ENCODE peak calls at places on chromosomes 4 and X, in seven cellular contexts. One of them, this sample, is unnamed.

GRCh38 chr4:3303840-3304715 is 11.3 kb downstream of the RGS12 start:
- DNase-seq in SK-N-SH: peak
- DNase-seq in K562: no peak
- DNase-seq in GM12878: no peak
- DNase-seq in HepG2: no peak
- DNase-seq in GM12891: no peak
- DNase-seq in H1: no peak
- DNase-seq in this sample: no peak

GRCh38 chrX:10797493-10797892 is 177.1 kb upstream of the MID1 start:
- DNase-seq in SK-N-SH: no peak
- DNase-seq in K562: no peak
- DNase-seq in GM12878: no peak
- DNase-seq in HepG2: no peak
- DNase-seq in GM12891: no peak
- DNase-seq in H1: no peak
- DNase-seq in this sample: no peak

GRCh38 chr4:163866728-163867313 is 372.3 kb downstream of the TMA16 start:
- DNase-seq in SK-N-SH: no peak
- DNase-seq in K562: peak
- DNase-seq in GM12878: no peak
- DNase-seq in HepG2: no peak
- DNase-seq in GM12891: no peak
- DNase-seq in H1: no peak
- DNase-seq in this sample: no peak

GRCh38 chrX:97705936-97706335 is 822.2 kb downstream of the RPA4 start:
- DNase-seq in SK-N-SH: no peak
- DNase-seq in K562: no peak
- DNase-seq in GM12878: no peak
- DNase-seq in HepG2: no peak
- DNase-seq in GM12891: no peak
- DNase-seq in H1: no peak
- DNase-seq in this sample: no peak

GRCh38 chr4:128031756-128032384 is 29.2 kb upstream of the LARP1B start:
- DNase-seq in SK-N-SH: no peak
- DNase-seq in K562: no peak
- DNase-seq in GM12878: no peak
- DNase-seq in HepG2: peak
- DNase-seq in GM12891: no peak
- DNase-seq in H1: no peak
- DNase-seq in this sample: no peak

GRCh38 chrX:31546130-31546529 is 474.3 kb upstream of the FTHL17 start:
- DNase-seq in SK-N-SH: no peak
- DNase-seq in K562: peak
- DNase-seq in GM12878: no peak
- DNase-seq in HepG2: no peak
- DNase-seq in GM12891: no peak
- DNase-seq in H1: no peak
- DNase-seq in this sample: no peak

GRCh38 chr4:1509366-1509765 is 103.1 kb upstream of the NKX1-1 start:
- DNase-seq in SK-N-SH: no peak
- DNase-seq in K562: no peak
- DNase-seq in GM12878: no peak
- DNase-seq in HepG2: no peak
- DNase-seq in GM12891: no peak
- DNase-seq in H1: no peak
- DNase-seq in this sample: no peak

GRCh38 chr4:7254736-7255487 is 62.6 kb downstream of the SORCS2 start:
- DNase-seq in SK-N-SH: no peak
- DNase-seq in K562: no peak
- DNase-seq in GM12878: peak
- DNase-seq in HepG2: no peak
- DNase-seq in GM12891: peak
- DNase-seq in H1: no peak
- DNase-seq in this sample: no peak

GRCh38 chrX:123159403-123159802 is 24.7 kb upstream of the GRIA3 start:
- DNase-seq in SK-N-SH: no peak
- DNase-seq in K562: peak
- DNase-seq in GM12878: no peak
- DNase-seq in HepG2: no peak
- DNase-seq in GM12891: no peak
- DNase-seq in H1: no peak
- DNase-seq in this sample: no peak

GRCh38 chr4:24624381-24624780 is 40.0 kb upstream of the DHX15 start:
- DNase-seq in SK-N-SH: no peak
- DNase-seq in K562: no peak
- DNase-seq in GM12878: no peak
- DNase-seq in HepG2: no peak
- DNase-seq in GM12891: no peak
- DNase-seq in H1: no peak
- DNase-seq in this sample: no peak

GRCh38 chr4:6180841-6181631 is 19.3 kb downstream of the JAKMIP1 start:
- DNase-seq in SK-N-SH: no peak
- DNase-seq in K562: no peak
- DNase-seq in GM12878: peak
- DNase-seq in HepG2: no peak
- DNase-seq in GM12891: no peak
- DNase-seq in H1: no peak
- DNase-seq in this sample: no peak

GRCh38 chr4:77538144-77538543 is 67.5 kb upstream of the CXCL13 start:
- DNase-seq in SK-N-SH: no peak
- DNase-seq in K562: no peak
- DNase-seq in GM12878: no peak
- DNase-seq in HepG2: no peak
- DNase-seq in GM12891: no peak
- DNase-seq in H1: no peak
- DNase-seq in this sample: no peak

GRCh38 chrX:13092455-13092941 is 48.1 kb upstream of the FAM9C start:
- DNase-seq in SK-N-SH: no peak
- DNase-seq in K562: no peak
- DNase-seq in GM12878: peak
- DNase-seq in HepG2: no peak
- DNase-seq in GM12891: no peak
- DNase-seq in H1: no peak
- DNase-seq in this sample: no peak

GRCh38 chrX:109859673-109860072 is 126.6 kb upstream of the ACSL4 start:
- DNase-seq in SK-N-SH: no peak
- DNase-seq in K562: peak
- DNase-seq in GM12878: no peak
- DNase-seq in HepG2: no peak
- DNase-seq in GM12891: no peak
- DNase-seq in H1: no peak
- DNase-seq in this sample: no peak

DNA sequence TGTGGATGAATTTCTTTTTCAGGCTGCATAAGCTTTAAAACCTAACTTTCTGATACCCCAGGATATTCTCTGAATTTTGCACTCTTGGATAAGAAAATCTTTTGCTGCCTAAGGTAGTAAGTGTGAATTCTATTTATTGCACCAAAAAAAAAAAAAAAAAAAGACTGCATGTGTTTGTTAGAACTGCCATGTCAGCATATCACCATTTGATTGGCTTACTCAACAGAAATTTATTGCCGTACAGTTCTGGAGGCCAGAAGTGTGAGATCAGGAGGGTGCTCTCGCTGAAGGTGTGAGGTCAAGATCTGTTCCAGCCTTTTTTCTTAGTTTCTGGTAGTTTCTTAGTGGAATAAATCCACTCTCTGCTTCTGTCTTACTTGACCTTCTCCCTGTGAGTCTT is 1250.0 kb upstream of the PRKX start:
- DNase-seq in SK-N-SH: no peak
- DNase-seq in K562: no peak
- DNase-seq in GM12878: no peak
- DNase-seq in HepG2: no peak
- DNase-seq in GM12891: no peak
- DNase-seq in H1: no peak
- DNase-seq in this sample: no peak
- TF ChIP-seq TAF1 in SK-N-SH: no peak
- TF ChIP-seq TAF1 in K562: no peak
- TF ChIP-seq TAF1 in GM12878: no peak
- TF ChIP-seq TAF1 in HepG2: no peak
- TF ChIP-seq TAF1 in GM12891: no peak
- TF ChIP-seq TAF1 in H1: no peak
- TF ChIP-seq TAF1 in this sample: no peak

GRCh38 chrX:69503835-69504625 is at the start of gene NALF2:
- DNase-seq in SK-N-SH: peak
- DNase-seq in K562: peak
- DNase-seq in GM12878: no peak
- DNase-seq in HepG2: peak
- DNase-seq in GM12891: no peak
- DNase-seq in H1: peak
- DNase-seq in this sample: no peak
- TF ChIP-seq POLR2AphosphoS5 in SK-N-SH: no peak
- TF ChIP-seq POLR2AphosphoS5 in K562: no peak
- TF ChIP-seq POLR2AphosphoS5 in GM12878: no peak
- TF ChIP-seq POLR2AphosphoS5 in HepG2: peak
- TF ChIP-seq POLR2AphosphoS5 in GM12891: no peak
- TF ChIP-seq POLR2AphosphoS5 in H1: no peak
- TF ChIP-seq POLR2AphosphoS5 in this sample: no peak

GRCh38 chr4:108219998-108220397 is 51.3 kb upstream of the LEF1 start:
- DNase-seq in SK-N-SH: no peak
- DNase-seq in K562: peak
- DNase-seq in GM12878: no peak
- DNase-seq in HepG2: no peak
- DNase-seq in GM12891: no peak
- DNase-seq in H1: no peak
- DNase-seq in this sample: no peak
- TF ChIP-seq TAF1 in SK-N-SH: no peak
- TF ChIP-seq TAF1 in K562: no peak
- TF ChIP-seq TAF1 in GM12878: no peak
- TF ChIP-seq TAF1 in HepG2: no peak
- TF ChIP-seq TAF1 in GM12891: no peak
- TF ChIP-seq TAF1 in H1: no peak
- TF ChIP-seq TAF1 in this sample: no peak

GRCh38 chr4:141763373-141763772 is 127.0 kb downstream of the IL15 start:
- DNase-seq in SK-N-SH: no peak
- DNase-seq in K562: no peak
- DNase-seq in GM12878: no peak
- DNase-seq in HepG2: no peak
- DNase-seq in GM12891: no peak
- DNase-seq in H1: no peak
- DNase-seq in this sample: no peak
- TF ChIP-seq POLR2AphosphoS5 in SK-N-SH: no peak
- TF ChIP-seq POLR2AphosphoS5 in K562: no peak
- TF ChIP-seq POLR2AphosphoS5 in GM12878: no peak
- TF ChIP-seq POLR2AphosphoS5 in HepG2: no peak
- TF ChIP-seq POLR2AphosphoS5 in GM12891: no peak
- TF ChIP-seq POLR2AphosphoS5 in H1: no peak
- TF ChIP-seq POLR2AphosphoS5 in this sample: no peak